ENCODE peak calls at places on chromosomes 1 and 21, in five cellular contexts. B is NCI-H2029, I is AG08396, Q is fibroblast of lung, R is HCEC 1CT. X is an unnamed sample.

GRCh38 chr1:42936309-42937078 is 22.2 kb downstream of the SLC2A1 start:
- DNase-seq in B (no peak), I (peak), Q (peak), R (peak), X (no peak)

GRCh38 chr21:32994305-32994704 is 31.4 kb upstream of the OLIG2 start:
- DNase-seq in I (peak), Q (peak), B (no peak), R (peak), X (no peak)

GRCh38 chr1:47576758-47577115 is 138.9 kb downstream of the FOXD2 start:
- DNase-seq in I (no peak), B (no peak), R (no peak), Q (no peak), X (no peak)

GRCh38 chr1:157045251-157046218 is at the start of gene ARHGEF11:
- DNase-seq in I (peak), B (peak), R (peak), Q (peak), X (peak)

GRCh38 chr1:246001821-246002220 is 505.3 kb downstream of the SMYD3 start:
- DNase-seq in I (no peak), B (no peak), R (no peak), Q (peak), X (no peak)

GRCh38 chr1:90616395-90616794 is 100.7 kb downstream of the BARHL2 start:
- DNase-seq in B (no peak), Q (no peak), I (no peak), R (no peak), X (peak)

GRCh38 chr1:154624756-154625643 is 17.0 kb upstream of the ADAR start:
- DNase-seq in Q (peak), R (peak), I (peak), B (no peak), X (no peak)

GRCh38 chr1:200042437-200043329 is 15.2 kb downstream of the NR5A2 start:
- DNase-seq in Q (no peak), B (no peak), R (no peak), I (no peak), X (no peak)

GRCh38 chr1:17004466-17005364 is 7.0 kb downstream of the ATP13A2 start:
- DNase-seq in I (peak), Q (no peak), R (no peak), B (no peak), X (no peak)

X was measured in NCI-H1092 treated with DMSO at 0.1 percent for 48 hours.